ENCODE peak calls at places on chromosomes 12 and 14, in nine cellular contexts. F, N, Y, L, U, Q, K, I and W are unnamed samples. For H3K27me3, the result is how much of the 10 kb centered on the place peaks cover.

GRCh38 chr12:125220404-125221273 is 155.4 kb downstream of the AACS start:
- DNase-seq in I (peak), Q (no peak), Y (no peak), L (no peak), U (no peak), F (no peak), K (no peak), N (no peak), W (no peak)

GRCh38 chr14:105581551-105582341 is 55.4 kb downstream of the TMEM121 start:
- DNase-seq in F (peak), K (no peak), Q (no peak), L (peak), N (peak), U (no peak), I (no peak), Y (peak), W (peak)

GRCh38 chr12:2299207-2299606 is 246.4 kb downstream of the CACNA1C start:
- DNase-seq in Q (no peak), N (peak), L (no peak), U (no peak), I (no peak), K (no peak), F (no peak), Y (no peak), W (no peak)

GRCh38 chr14:96363751-96364336 is 518 bp downstream of the GSKIP start:
- DNase-seq in Q (peak), K (no peak), I (peak), Y (peak), N (peak), L (peak), F (peak), U (peak), W (peak)

GRCh38 chr12:120194534-120195395 is at the start of gene GCN1:
- DNase-seq in Q (peak), K (peak), L (peak), Y (peak), I (peak), N (peak), F (peak), U (peak), W (peak)

GRCh38 chr14:102218688-102219087 is 79.0 kb downstream of the WDR20 start:
- DNase-seq in F (no peak), L (no peak), Q (no peak), Y (no peak), U (no peak), K (no peak), N (no peak), I (no peak), W (no peak)

GRCh38 chr14:43356382-43356781 is 1150.7 kb downstream of the FSCB start:
- DNase-seq in I (no peak), N (no peak), F (no peak), Q (no peak), Y (no peak), K (no peak), L (no peak), U (no peak), W (no peak)

GRCh38 chr12:111606651-111607232 is 7.6 kb upstream of the ATXN2 start:
- DNase-seq in I (no peak), L (no peak), U (no peak), Y (no peak), N (no peak), Q (no peak), K (no peak), F (no peak), W (no peak)

GRCh38 chr12:40170593-40170992 is 54.2 kb upstream of the LRRK2 start:
- DNase-seq in L (no peak), Y (no peak), K (no peak), N (no peak), I (no peak), F (no peak), U (no peak), Q (no peak), W (no peak)

GRCh38 chr14:68547305-68548193 is 245.3 kb downstream of the ZFP36L1 start:
- DNase-seq in F (peak), K (peak), L (peak), Q (no peak), I (peak), U (no peak), Y (peak), N (peak), W (peak)

GRCh38 chr12:72632286-72632685 is 360.1 kb downstream of the TRHDE start:
- DNase-seq in F (no peak), L (no peak), Y (no peak), Q (no peak), K (no peak), N (no peak), I (no peak), U (no peak), W (no peak)

GRCh38 chr12:12880537-12880936 is 10.8 kb upstream of the GPRC5A start:
- DNase-seq in U (no peak), F (no peak), Y (no peak), K (no peak), Q (no peak), N (peak), I (no peak), L (no peak), W (no peak)

GRCh38 chr12:29403991-29404390 is 23.0 kb upstream of the ERGIC2 start:
- DNase-seq in Q (no peak), U (no peak), K (no peak), N (no peak), F (no peak), I (no peak), L (no peak), Y (no peak), W (no peak)

GRCh38 chr12:98227162-98227561 is 288.2 kb upstream of the TMPO start:
- DNase-seq in Y (no peak), N (no peak), Q (peak), F (no peak), K (peak), U (no peak), L (no peak), I (no peak), W (no peak)

GRCh38 chr12:7864751-7865150 is 8.0 kb downstream of the SLC2A14 start:
- DNase-seq in I (no peak), F (no peak), L (no peak), Q (no peak), N (no peak), Y (no peak), U (no peak), K (no peak), W (no peak)

GRCh38 chr12:131287938-131288797 is 334.5 kb downstream of the ADGRD1 start:
- DNase-seq in F (no peak), Q (no peak), Y (peak), U (no peak), L (no peak), I (no peak), K (no peak), N (peak), W (no peak)

GRCh38 chr12:15701212-15701611 is 88.0 kb downstream of the EPS8 start:
- DNase-seq in Q (no peak), F (no peak), Y (no peak), K (no peak), I (no peak), N (no peak), L (no peak), U (peak), W (no peak)

GRCh38 chr12:111180830-111181726 is 187.8 kb downstream of the PHETA1 start:
- DNase-seq in Q (no peak), L (peak), U (no peak), I (peak), N (peak), Y (peak), K (no peak), F (peak), W (peak)

GRCh38 chr12:6110006-6110405 is 14.5 kb downstream of the VWF start:
- DNase-seq in I (no peak), N (no peak), F (no peak), Y (no peak), Q (no peak), U (no peak), L (no peak), K (no peak), W (no peak)

GRCh38 chr14:91454580-91454979 is 37.0 kb upstream of the CCDC88C start:
- DNase-seq in Q (no peak), F (no peak), L (no peak), I (no peak), K (no peak), N (no peak), Y (no peak), U (no peak), W (no peak)

DNA sequence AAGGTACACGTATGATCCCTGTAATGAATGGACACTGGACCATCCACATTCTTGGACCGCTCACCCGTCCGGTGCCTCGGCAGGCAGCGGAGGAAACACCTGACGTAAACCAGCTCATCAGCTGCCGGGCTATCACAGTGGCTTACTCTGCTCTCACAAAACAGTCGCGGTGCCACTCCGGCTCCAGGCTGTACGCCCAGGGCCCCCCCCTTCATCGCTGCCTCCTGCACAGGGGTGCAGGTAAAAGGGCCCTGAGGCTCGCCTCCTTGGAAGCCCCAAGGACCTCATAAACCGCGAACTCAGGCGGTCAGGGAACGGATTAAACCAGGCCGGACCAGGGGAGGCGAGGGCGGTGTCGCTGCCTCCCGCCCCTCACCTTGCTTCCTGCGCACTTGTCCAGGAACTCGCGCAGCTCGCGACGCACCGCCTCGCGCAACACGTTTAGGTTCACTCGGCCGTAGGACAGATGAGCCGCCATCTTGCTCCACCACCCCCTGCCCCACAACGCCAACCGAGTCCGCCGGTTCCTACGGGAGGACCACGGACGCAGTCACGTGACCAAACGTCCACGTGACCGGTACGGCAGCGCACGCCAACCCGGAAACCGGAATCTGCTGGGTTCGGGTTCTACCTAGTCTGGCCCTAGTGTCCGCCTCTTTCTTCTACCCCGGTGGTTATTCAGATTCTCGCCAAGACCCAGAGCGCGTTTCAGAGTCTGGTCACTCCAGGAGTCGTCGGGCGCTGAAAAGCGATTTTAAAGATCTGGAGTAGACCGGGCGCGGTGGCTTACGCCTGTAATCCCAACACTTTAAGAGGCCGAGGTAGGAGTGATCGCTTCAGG is at the start of gene VPS33A:
- DNase-seq in L (peak), Y (peak), K (peak), N (peak), I (peak), F (peak), U (peak), Q (peak), W (peak)
- TF ChIP-seq POLR2A in L (peak), Y (peak), K (peak), N (no peak), I (no peak), F (peak), U (peak), Q (peak), W (peak)

DNA sequence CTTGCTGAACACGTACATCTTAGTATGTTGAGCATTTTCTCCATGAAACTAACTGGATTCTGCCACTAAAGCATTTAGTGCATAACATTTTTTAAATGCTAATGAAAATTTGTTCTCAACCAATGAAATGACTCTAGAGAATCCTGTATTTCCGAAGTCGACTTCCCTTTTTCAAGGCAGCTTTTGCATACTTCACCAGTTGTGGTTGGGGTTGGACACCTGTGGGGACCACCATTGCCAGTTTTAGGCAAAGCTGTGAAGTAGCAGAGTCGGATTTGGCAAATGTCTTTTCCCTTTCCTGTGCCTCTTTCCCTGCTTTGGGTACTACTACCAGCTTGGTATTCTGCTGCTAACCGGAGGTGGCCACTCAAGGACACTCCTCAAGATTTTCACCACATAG is 349.2 kb downstream of the BCAT1 start:
- DNase-seq in K (no peak), Y (no peak), Q (no peak), I (no peak), F (no peak), U (no peak), L (no peak), N (no peak), W (no peak)
- TF ChIP-seq CTCF in K (no peak), Y (no peak), Q (no peak), I (no peak), F (no peak), U (no peak), L (no peak), N (no peak), W (no peak)

DNA sequence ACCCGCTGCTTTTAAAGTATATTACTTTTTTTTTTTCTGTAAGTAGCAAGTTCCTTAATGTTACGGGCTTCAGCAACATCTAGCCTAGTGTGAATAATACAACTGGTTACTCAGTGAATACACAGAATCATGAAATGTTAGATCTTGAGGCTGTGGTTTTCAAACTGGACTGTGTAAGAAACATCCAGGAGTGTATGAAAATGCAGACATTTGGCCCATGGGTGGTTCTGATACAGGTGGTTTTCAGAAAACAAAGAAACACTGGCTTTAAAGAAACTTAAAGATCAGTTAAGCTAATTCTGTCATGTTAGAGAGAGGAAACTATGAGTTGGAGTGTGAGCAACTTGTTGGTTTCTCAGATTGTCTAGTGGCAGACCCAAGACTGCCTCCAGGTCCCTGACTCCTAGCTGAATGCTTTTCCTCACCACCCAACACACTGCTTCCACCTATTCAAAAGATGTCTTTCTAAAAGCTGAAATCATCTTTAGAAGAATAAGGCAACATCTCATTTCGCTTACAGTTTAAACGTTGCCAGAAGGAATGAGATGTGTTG is 36.1 kb downstream of the TBC1D30 start:
- DNase-seq in F (no peak), N (no peak), Q (no peak), I (no peak), U (no peak), K (no peak), Y (no peak), L (no peak), W (no peak)
- H3K27me3 ChIP-seq in F (under half), N (under half), Q (under half), I (under half), U (under half), K (under half), Y (under half), L (under half), W (under half)

GRCh38 chr12:8947737-8948136 is 1.7 kb downstream of the M6PR start:
- DNase-seq in I (no peak), Y (no peak), N (no peak), U (no peak), L (no peak), Q (no peak), K (no peak), F (no peak), W (no peak)

GRCh38 chr12:8950287-8950574 is 786 bp upstream of the M6PR start:
- DNase-seq in K (no peak), Q (no peak), U (no peak), I (no peak), F (no peak), L (no peak), Y (no peak), N (no peak), W (no peak)

GRCh38 chr12:8948711-8949524 is 527 bp downstream of the M6PR start:
- DNase-seq in I (no peak), N (no peak), U (peak), Y (no peak), Q (peak), F (peak), K (no peak), L (peak), W (peak)

GRCh38 chr12:8950702-8951478 is 1.4 kb upstream of the M6PR start:
- DNase-seq in K (no peak), N (no peak), I (no peak), F (no peak), Y (no peak), Q (no peak), L (no peak), U (peak), W (no peak)

DNA sequence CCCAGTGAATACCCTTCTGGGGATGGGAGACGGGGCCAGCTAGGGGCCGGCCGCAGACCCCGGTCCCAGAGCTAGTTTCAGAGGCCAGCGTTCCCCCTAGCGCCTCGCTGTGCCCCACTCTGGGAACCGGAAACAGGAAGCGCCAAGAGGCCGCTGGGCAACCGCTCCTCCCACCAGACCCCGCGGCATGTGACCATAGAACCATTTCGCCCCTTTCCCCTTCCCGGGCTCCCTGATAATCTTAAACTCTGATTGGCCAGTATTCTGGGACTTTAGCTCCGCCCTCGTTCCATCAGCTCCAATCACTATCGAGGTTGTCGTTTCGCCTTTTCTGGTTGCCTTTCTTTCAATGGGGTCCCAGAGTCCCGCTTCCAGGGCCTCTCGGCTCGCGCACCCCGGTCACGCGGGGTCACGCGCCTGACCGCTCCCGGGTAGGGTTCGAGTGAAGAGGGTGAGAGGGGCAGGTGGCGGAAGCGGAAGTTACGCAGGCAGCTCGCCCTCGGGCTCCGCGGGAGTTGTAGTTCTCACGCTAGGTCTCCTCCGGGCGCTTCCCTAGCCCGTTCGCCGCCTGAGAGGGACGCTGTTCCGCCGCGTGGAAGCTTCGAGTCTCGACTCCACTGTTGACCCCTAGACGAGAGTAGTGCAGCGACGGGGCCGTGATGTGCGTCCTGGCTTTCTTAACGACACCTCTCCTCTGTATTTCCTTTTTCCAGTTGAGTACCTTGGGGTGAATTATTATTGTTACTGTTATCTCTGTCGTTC is at the start of gene M6PR:
- DNase-seq in U (peak), Y (peak), L (peak), Q (peak), I (peak), F (peak), N (peak), K (peak), W (peak)
- TF ChIP-seq POLR2A in U (peak), Y (peak), L (peak), Q (peak), I (no peak), F (peak), N (peak), K (peak), W (peak)

GRCh38 chr14:81169711-81170103 is 51.1 kb downstream of the GTF2A1 start:
- DNase-seq in L (peak), I (peak), N (peak), Q (no peak), Y (peak), F (peak), K (no peak), U (peak), W (peak)

GRCh38 chr14:81170104-81170828 is 50.5 kb downstream of the GTF2A1 start:
- DNase-seq in I (peak), U (peak), N (peak), K (peak), Q (peak), F (peak), L (peak), Y (peak), W (peak)

GRCh38 chr14:81169267-81169666 is 51.5 kb downstream of the GTF2A1 start:
- DNase-seq in I (no peak), U (no peak), L (no peak), Y (no peak), F (no peak), N (no peak), Q (no peak), K (no peak), W (no peak)

GRCh38 chr14:81172353-81172752 is 48.4 kb downstream of the GTF2A1 start:
- DNase-seq in U (no peak), F (no peak), I (no peak), N (no peak), K (no peak), Y (no peak), Q (no peak), L (no peak), W (no peak)

DNA sequence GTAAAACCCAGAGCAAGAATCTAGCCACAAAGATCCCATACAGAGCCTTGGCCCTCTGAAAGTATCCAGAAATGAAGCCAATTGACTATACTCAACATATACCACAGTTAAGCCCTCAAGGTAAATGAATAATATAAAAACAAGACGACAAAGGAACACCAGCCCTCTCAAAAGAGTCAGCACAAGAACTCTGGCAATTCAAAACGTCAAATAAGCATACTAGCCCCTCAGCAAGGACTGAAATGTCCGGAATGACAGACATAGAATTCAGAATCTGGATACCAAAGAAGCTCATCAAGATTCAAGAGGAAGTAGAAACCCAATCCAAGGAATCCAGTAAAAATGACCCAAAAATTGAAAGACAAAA is 49.9 kb downstream of the GTF2A1 start:
- DNase-seq in K (no peak), I (no peak), F (no peak), Y (no peak), U (no peak), L (no peak), N (no peak), Q (no peak), W (no peak)
- TF ChIP-seq CTCF in K (no peak), I (no peak), F (no peak), Y (no peak), U (no peak), L (no peak), N (no peak), Q (no peak), W (no peak)